ENCODE peak calls at places on chromosome 6, in four cellular contexts. R is astrocyte of the spinal cord, A is bronchial epithelial cell, N is T47D. Y is an unnamed sample.

GRCh38 chr6:5898102-5898501 is 108.6 kb downstream of the NRN1 start:
- DNase-seq in A (no peak), N (no peak), R (no peak), Y (no peak)

GRCh38 chr6:22134308-22134707 is 162.5 kb downstream of the PRL start:
- DNase-seq in R (no peak), A (no peak), N (no peak), Y (no peak)

GRCh38 chr6:75213732-75214131 is 7.9 kb upstream of the COL12A1 start:
- DNase-seq in N (no peak), A (no peak), R (no peak), Y (no peak)

GRCh38 chr6:27547157-27548075 is 74.5 kb upstream of the ZNF184 start:
- DNase-seq in A (peak; percentile 67), N (peak; percentile 51), R (peak; percentile 62), Y (peak; percentile 20)

GRCh38 chr6:35304299-35304698 is 6.7 kb downstream of the DEF6 start:
- DNase-seq in A (no peak), N (peak; percentile 41), R (no peak), Y (no peak)

GRCh38 chr6:27630727-27631613 is 158.1 kb upstream of the ZNF184 start:
- DNase-seq in A (peak; percentile 60), R (peak; percentile 58), N (no peak), Y (peak; percentile 51)

GRCh38 chr6:42047790-42048405 is 2.4 kb upstream of the TAF8 start:
- DNase-seq in N (no peak), A (no peak), R (peak; percentile 3), Y (no peak)

GRCh38 chr6:125841356-125842090 is 50.8 kb downstream of the NCOA7 start:
- DNase-seq in A (no peak), R (no peak), N (no peak), Y (no peak)

GRCh38 chr6:12348530-12349511 is 58.7 kb downstream of the EDN1 start:
- DNase-seq in A (peak; percentile 96), R (peak; percentile 90), N (peak; percentile 77), Y (no peak)

GRCh38 chr6:53792973-53793317 is 1.9 kb upstream of the LRRC1 start:
- DNase-seq in A (no peak), N (no peak), R (no peak), Y (no peak)

GRCh38 chr6:139655783-139656705 is 281.6 kb upstream of the CITED2 start:
- DNase-seq in A (peak; percentile 52), N (peak; percentile 74), R (peak; percentile 52), Y (no peak)

GRCh38 chr6:167058261-167058660 is 59.1 kb downstream of the CEP43 start:
- DNase-seq in N (no peak), R (peak; percentile 14), A (no peak), Y (no peak)

Y was measured in SK-N-DZ.